ENCODE peak calls at places on chromosomes 4 and X, in four cellular contexts. One of them, this sample, is unnamed.

GRCh38 chr4:186669159-186669720 is 54.4 kb downstream of the FAT1 start:
- DNase-seq in stimulated activated CD8-positive, alpha-beta memory T cell treated with anti-CD3 and anti-CD28 coated beads, Interleukin-4, amount 100 ng/mL, for 4 hours: no peak
- DNase-seq in colonic mucosa: no peak
- DNase-seq in lung microvascular endothelial cell: peak; percentile 19
- DNase-seq in this sample: no peak

GRCh38 chr4:82776925-82777542 is 21.6 kb downstream of the SCD5 start:
- DNase-seq in stimulated activated CD8-positive, alpha-beta memory T cell treated with anti-CD3 and anti-CD28 coated beads, Interleukin-4, amount 100 ng/mL, for 4 hours: no peak
- DNase-seq in colonic mucosa: no peak
- DNase-seq in lung microvascular endothelial cell: no peak
- DNase-seq in this sample: no peak

GRCh38 chr4:126604273-126604867 is 1028.4 kb upstream of the INTU start:
- DNase-seq in stimulated activated CD8-positive, alpha-beta memory T cell treated with anti-CD3 and anti-CD28 coated beads, Interleukin-4, amount 100 ng/mL, for 4 hours: no peak
- DNase-seq in colonic mucosa: no peak
- DNase-seq in lung microvascular endothelial cell: peak; percentile 45
- DNase-seq in this sample: no peak

GRCh38 chrX:48998391-48998790 is 3.7 kb downstream of the GRIPAP1 start:
- DNase-seq in stimulated activated CD8-positive, alpha-beta memory T cell treated with anti-CD3 and anti-CD28 coated beads, Interleukin-4, amount 100 ng/mL, for 4 hours: no peak
- DNase-seq in colonic mucosa: no peak
- DNase-seq in lung microvascular endothelial cell: no peak
- DNase-seq in this sample: no peak

GRCh38 chrX:56968980-56969379 is 26.4 kb downstream of the SPIN3 start:
- DNase-seq in stimulated activated CD8-positive, alpha-beta memory T cell treated with anti-CD3 and anti-CD28 coated beads, Interleukin-4, amount 100 ng/mL, for 4 hours: no peak
- DNase-seq in colonic mucosa: no peak
- DNase-seq in lung microvascular endothelial cell: peak; percentile 18
- DNase-seq in this sample: no peak

GRCh38 chrX:12580548-12580947 is 210.7 kb upstream of the PRPS2 start:
- DNase-seq in stimulated activated CD8-positive, alpha-beta memory T cell treated with anti-CD3 and anti-CD28 coated beads, Interleukin-4, amount 100 ng/mL, for 4 hours: no peak
- DNase-seq in colonic mucosa: no peak
- DNase-seq in lung microvascular endothelial cell: no peak
- DNase-seq in this sample: no peak

GRCh38 chr4:1508161-1509160 is 102.2 kb upstream of the NKX1-1 start:
- DNase-seq in stimulated activated CD8-positive, alpha-beta memory T cell treated with anti-CD3 and anti-CD28 coated beads, Interleukin-4, amount 100 ng/mL, for 4 hours: no peak
- DNase-seq in colonic mucosa: no peak
- DNase-seq in lung microvascular endothelial cell: no peak
- DNase-seq in this sample: no peak

GRCh38 chr4:41865306-41865980 is 69.8 kb upstream of the TMEM33 start:
- DNase-seq in stimulated activated CD8-positive, alpha-beta memory T cell treated with anti-CD3 and anti-CD28 coated beads, Interleukin-4, amount 100 ng/mL, for 4 hours: no peak
- DNase-seq in colonic mucosa: no peak
- DNase-seq in lung microvascular endothelial cell: no peak
- DNase-seq in this sample: no peak

GRCh38 chr4:34432706-34433105 is 1811.6 kb downstream of the ARAP2 start:
- DNase-seq in stimulated activated CD8-positive, alpha-beta memory T cell treated with anti-CD3 and anti-CD28 coated beads, Interleukin-4, amount 100 ng/mL, for 4 hours: no peak
- DNase-seq in colonic mucosa: no peak
- DNase-seq in lung microvascular endothelial cell: no peak
- DNase-seq in this sample: no peak

GRCh38 chrX:104428231-104428630 is 137.8 kb upstream of the IL1RAPL2 start:
- DNase-seq in stimulated activated CD8-positive, alpha-beta memory T cell treated with anti-CD3 and anti-CD28 coated beads, Interleukin-4, amount 100 ng/mL, for 4 hours: no peak
- DNase-seq in colonic mucosa: no peak
- DNase-seq in lung microvascular endothelial cell: no peak
- DNase-seq in this sample: no peak

GRCh38 chrX:95367286-95367685 is 1317.4 kb upstream of the DIAPH2 start:
- DNase-seq in stimulated activated CD8-positive, alpha-beta memory T cell treated with anti-CD3 and anti-CD28 coated beads, Interleukin-4, amount 100 ng/mL, for 4 hours: no peak
- DNase-seq in colonic mucosa: no peak
- DNase-seq in lung microvascular endothelial cell: no peak
- DNase-seq in this sample: no peak

GRCh38 chr4:54784188-54784671 is 126.5 kb downstream of the KIT start:
- DNase-seq in stimulated activated CD8-positive, alpha-beta memory T cell treated with anti-CD3 and anti-CD28 coated beads, Interleukin-4, amount 100 ng/mL, for 4 hours: no peak
- DNase-seq in colonic mucosa: peak; percentile 63
- DNase-seq in lung microvascular endothelial cell: peak; percentile 47
- DNase-seq in this sample: peak; percentile 1

GRCh38 chr4:166972071-166972470 is 262.2 kb downstream of the SPOCK3 start:
- DNase-seq in stimulated activated CD8-positive, alpha-beta memory T cell treated with anti-CD3 and anti-CD28 coated beads, Interleukin-4, amount 100 ng/mL, for 4 hours: no peak
- DNase-seq in colonic mucosa: no peak
- DNase-seq in lung microvascular endothelial cell: no peak
- DNase-seq in this sample: no peak

GRCh38 chr4:116066711-116067245 is 953.4 kb upstream of the NDST4 start:
- DNase-seq in stimulated activated CD8-positive, alpha-beta memory T cell treated with anti-CD3 and anti-CD28 coated beads, Interleukin-4, amount 100 ng/mL, for 4 hours: no peak
- DNase-seq in colonic mucosa: no peak
- DNase-seq in lung microvascular endothelial cell: no peak
- DNase-seq in this sample: no peak

GRCh38 chr4:78369691-78370090 is 181.9 kb upstream of the ANXA3 start:
- DNase-seq in stimulated activated CD8-positive, alpha-beta memory T cell treated with anti-CD3 and anti-CD28 coated beads, Interleukin-4, amount 100 ng/mL, for 4 hours: no peak
- DNase-seq in colonic mucosa: no peak
- DNase-seq in lung microvascular endothelial cell: no peak
- DNase-seq in this sample: no peak

GRCh38 chrX:39418936-39419659 is 617.8 kb downstream of the MID1IP1 start:
- DNase-seq in stimulated activated CD8-positive, alpha-beta memory T cell treated with anti-CD3 and anti-CD28 coated beads, Interleukin-4, amount 100 ng/mL, for 4 hours: no peak
- DNase-seq in colonic mucosa: no peak
- DNase-seq in lung microvascular endothelial cell: no peak
- DNase-seq in this sample: no peak

GRCh38 chr4:175470141-175470540 is 341.9 kb downstream of the GPM6A start:
- DNase-seq in stimulated activated CD8-positive, alpha-beta memory T cell treated with anti-CD3 and anti-CD28 coated beads, Interleukin-4, amount 100 ng/mL, for 4 hours: no peak
- DNase-seq in colonic mucosa: no peak
- DNase-seq in lung microvascular endothelial cell: no peak
- DNase-seq in this sample: no peak

GRCh38 chrX:40663078-40663740 is 15.8 kb upstream of the CXorf38 start:
- DNase-seq in stimulated activated CD8-positive, alpha-beta memory T cell treated with anti-CD3 and anti-CD28 coated beads, Interleukin-4, amount 100 ng/mL, for 4 hours: no peak
- DNase-seq in colonic mucosa: no peak
- DNase-seq in lung microvascular endothelial cell: no peak
- DNase-seq in this sample: no peak

GRCh38 chr4:59223292-59223941 is 1976.7 kb upstream of the ADGRL3 start:
- DNase-seq in stimulated activated CD8-positive, alpha-beta memory T cell treated with anti-CD3 and anti-CD28 coated beads, Interleukin-4, amount 100 ng/mL, for 4 hours: no peak
- DNase-seq in colonic mucosa: no peak
- DNase-seq in lung microvascular endothelial cell: no peak
- DNase-seq in this sample: no peak

GRCh38 chrX:39157006-39157405 is 355.7 kb downstream of the MID1IP1 start:
- DNase-seq in stimulated activated CD8-positive, alpha-beta memory T cell treated with anti-CD3 and anti-CD28 coated beads, Interleukin-4, amount 100 ng/mL, for 4 hours: no peak
- DNase-seq in colonic mucosa: no peak
- DNase-seq in lung microvascular endothelial cell: no peak
- DNase-seq in this sample: no peak

GRCh38 chr4:1985780-1986577 is 22.8 kb downstream of the NELFA start:
- DNase-seq in stimulated activated CD8-positive, alpha-beta memory T cell treated with anti-CD3 and anti-CD28 coated beads, Interleukin-4, amount 100 ng/mL, for 4 hours: no peak
- DNase-seq in colonic mucosa: no peak
- DNase-seq in lung microvascular endothelial cell: no peak
- DNase-seq in this sample: no peak

GRCh38 chrX:16162391-16162790 is 4.9 kb upstream of the MAGEB17 start:
- DNase-seq in stimulated activated CD8-positive, alpha-beta memory T cell treated with anti-CD3 and anti-CD28 coated beads, Interleukin-4, amount 100 ng/mL, for 4 hours: no peak
- DNase-seq in colonic mucosa: no peak
- DNase-seq in lung microvascular endothelial cell: no peak
- DNase-seq in this sample: no peak

GRCh38 chrX:102651968-102652744 is 873 bp downstream of the GPRASP1 start:
- DNase-seq in stimulated activated CD8-positive, alpha-beta memory T cell treated with anti-CD3 and anti-CD28 coated beads, Interleukin-4, amount 100 ng/mL, for 4 hours: no peak
- DNase-seq in colonic mucosa: peak; percentile 40
- DNase-seq in lung microvascular endothelial cell: peak; percentile 45
- DNase-seq in this sample: no peak

GRCh38 chrX:134849390-134849789 is 141.4 kb upstream of the SMIM10 start:
- DNase-seq in stimulated activated CD8-positive, alpha-beta memory T cell treated with anti-CD3 and anti-CD28 coated beads, Interleukin-4, amount 100 ng/mL, for 4 hours: no peak
- DNase-seq in colonic mucosa: no peak
- DNase-seq in lung microvascular endothelial cell: no peak
- DNase-seq in this sample: no peak

GRCh38 chr4:125826801-125827200 is 512.0 kb downstream of the FAT4 start:
- DNase-seq in stimulated activated CD8-positive, alpha-beta memory T cell treated with anti-CD3 and anti-CD28 coated beads, Interleukin-4, amount 100 ng/mL, for 4 hours: no peak
- DNase-seq in colonic mucosa: no peak
- DNase-seq in lung microvascular endothelial cell: no peak
- DNase-seq in this sample: no peak

GRCh38 chr4:136873555-136873954 is 658.7 kb downstream of the PCDH18 start:
- DNase-seq in stimulated activated CD8-positive, alpha-beta memory T cell treated with anti-CD3 and anti-CD28 coated beads, Interleukin-4, amount 100 ng/mL, for 4 hours: no peak
- DNase-seq in colonic mucosa: no peak
- DNase-seq in lung microvascular endothelial cell: no peak
- DNase-seq in this sample: no peak

This sample was measured in esophagus squamous epithelium.